ENCODE peak calls at places on chromosomes 1 and 21, in four cellular contexts. K is GM23338, Z is tibial nerve, R is lung. M is an unnamed sample.
A peak's percentile ranks its signal among the peaks of the same experiment; 100 is the strongest.

GRCh38 chr1:6690186-6690585 is 11.4 kb downstream of the DNAJC11 start:
- DNase-seq in Z (no peak), R (no peak), K (no peak), M (no peak)

GRCh38 chr1:241701483-241702290 is 49.6 kb downstream of the WDR64 start:
- DNase-seq in K (no peak), R (no peak), Z (no peak), M (no peak)

GRCh38 chr1:183019860-183020259 is 3.4 kb upstream of the LAMC1 start:
- DNase-seq in Z (no peak), R (no peak), K (peak; percentile 69), M (no peak)

GRCh38 chr1:5495596-5496410 is 496.4 kb downstream of the NPHP4 start:
- DNase-seq in R (no peak), Z (no peak), K (no peak), M (no peak)

GRCh38 chr1:203268901-203269653 is 36.2 kb upstream of the BTG2 start:
- DNase-seq in R (no peak), K (peak; percentile 90), Z (peak; percentile 78), M (no peak)

GRCh38 chr21:44819283-44820243 is 1.7 kb upstream of the SUMO3 start:
- DNase-seq in R (no peak), Z (no peak), K (no peak), M (no peak)

GRCh38 chr1:162218975-162219374 is 149.5 kb downstream of the NOS1AP start:
- DNase-seq in Z (no peak), R (no peak), K (no peak), M (no peak)

GRCh38 chr1:216562383-216562782 is 139.1 kb upstream of the USH2A start:
- DNase-seq in Z (no peak), K (peak; percentile 41), R (no peak), M (peak; percentile 19)

GRCh38 chr1:88763649-88764406 is 79.8 kb downstream of the PKN2 start:
- DNase-seq in Z (no peak), R (no peak), K (no peak), M (no peak)

GRCh38 chr1:220386494-220387195 is 114.4 kb upstream of the RAB3GAP2 start:
- DNase-seq in K (no peak), R (no peak), Z (no peak), M (no peak)

GRCh38 chr21:15788847-15789548 is 59.2 kb downstream of the USP25 start:
- DNase-seq in Z (no peak), K (no peak), R (no peak), M (no peak)

GRCh38 chr1:9291914-9292360 is 757 bp upstream of the SPSB1 start:
- DNase-seq in Z (peak; percentile 65), K (peak; percentile 58), R (no peak), M (no peak)

GRCh38 chr21:42594616-42595280 is 58.7 kb upstream of the PDE9A start:
- DNase-seq in K (no peak), Z (no peak), R (no peak), M (peak; percentile 15)

GRCh38 chr1:37255111-37255795 is 219.1 kb upstream of the ZC3H12A start:
- DNase-seq in Z (no peak), R (no peak), K (peak; percentile 93), M (peak; percentile 62)

GRCh38 chr1:226679853-226680516 is 59.1 kb downstream of the ITPKB start:
- DNase-seq in K (peak; percentile 99), Z (peak; percentile 90), R (peak; percentile 85), M (peak; percentile 92)

GRCh38 chr1:8627728-8628127 is 189.7 kb downstream of the RERE start:
- DNase-seq in Z (no peak), K (no peak), R (no peak), M (no peak)

GRCh38 chr1:107669996-107670395 is 295.0 kb downstream of the VAV3 start:
- DNase-seq in Z (peak; percentile 42), R (peak; percentile 63), K (no peak), M (no peak)

GRCh38 chr1:184824716-184825323 is 70.2 kb upstream of the EDEM3 start:
- DNase-seq in R (no peak), K (no peak), Z (no peak), M (no peak)

GRCh38 chr1:111242805-111243523 is 15.5 kb downstream of the CHI3L2 start:
- DNase-seq in K (no peak), Z (no peak), R (no peak), M (no peak)

GRCh38 chr1:241813768-241814270 is 34.2 kb upstream of the EXO1 start:
- DNase-seq in R (no peak), K (no peak), Z (no peak), M (no peak)

GRCh38 chr1:214551052-214551435 is 358 bp downstream of the PTPN14 start:
- DNase-seq in R (peak; percentile 46), Z (peak; percentile 40), K (peak; percentile 48), M (peak; percentile 56)

GRCh38 chr1:234114648-234115307 is 210.3 kb downstream of the SLC35F3 start:
- DNase-seq in R (no peak), K (peak; percentile 80), Z (peak; percentile 54), M (no peak)

GRCh38 chr1:209962856-209963255 is 24.8 kb downstream of the SYT14 start:
- DNase-seq in Z (no peak), R (no peak), K (no peak), M (no peak)

GRCh38 chr1:212286437-212287131 is 1.4 kb downstream of the PPP2R5A start:
- DNase-seq in Z (peak; percentile 28), K (no peak), R (peak; percentile 66), M (no peak)

GRCh38 chr1:207868769-207869721 is 41.9 kb downstream of the CD34 start:
- DNase-seq in R (peak; percentile 77), Z (peak; percentile 69), K (peak; percentile 80), M (peak; percentile 86)

GRCh38 chr1:235923466-235924008 is 56.8 kb upstream of the LYST start:
- DNase-seq in Z (no peak), R (no peak), K (no peak), M (no peak)

GRCh38 chr1:77680173-77680572 is 2.3 kb downstream of the ZZZ3 start:
- DNase-seq in K (no peak), R (no peak), Z (no peak), M (no peak)

DNA sequence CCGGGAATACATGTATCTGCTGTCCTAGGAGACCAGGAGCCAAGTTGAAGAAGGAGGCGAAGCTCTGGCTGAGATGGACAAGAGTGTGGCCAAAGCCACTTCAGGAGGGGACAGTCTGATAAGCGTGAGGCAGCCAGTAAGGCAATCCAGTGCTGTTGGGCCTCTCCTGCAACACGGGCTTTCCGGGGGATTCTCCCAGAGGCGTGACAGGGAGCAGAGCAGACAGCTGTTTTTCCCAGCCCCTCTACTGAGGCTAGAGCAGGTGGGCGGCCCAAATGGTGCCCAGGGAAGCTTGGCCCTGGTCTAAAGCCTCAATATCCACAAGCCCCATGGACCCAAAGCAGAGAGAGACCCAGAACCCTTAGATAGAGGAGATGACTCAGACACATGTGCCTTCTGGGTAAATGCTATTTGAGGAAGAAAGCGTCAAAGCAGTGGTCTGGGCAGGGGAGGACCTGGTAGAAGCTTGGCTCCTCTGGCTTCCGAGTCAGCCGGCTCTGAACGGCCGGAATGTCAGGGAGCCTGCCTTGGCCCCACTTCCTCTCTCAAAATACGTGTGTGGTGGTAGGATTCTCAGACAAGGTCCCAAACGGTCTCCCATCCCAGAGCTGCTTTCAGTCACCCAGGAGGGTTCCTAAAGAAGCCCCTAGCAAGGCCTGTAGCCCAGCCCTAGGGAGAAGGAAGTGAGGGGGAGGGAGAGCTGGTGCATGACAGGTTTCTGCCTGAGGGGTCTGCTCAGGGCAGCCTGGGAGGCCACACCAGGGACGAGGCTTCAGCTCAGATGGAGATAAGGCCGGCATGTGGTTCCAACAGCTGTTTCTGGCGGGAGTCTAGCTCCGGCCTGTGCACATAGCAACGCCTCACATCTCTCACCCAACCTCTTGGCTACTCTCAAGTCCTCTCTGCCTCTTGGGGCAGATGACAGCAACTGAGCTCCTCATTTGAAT is 28.9 kb downstream of the PIK3C2B start:
- DNase-seq in R (no peak), K (no peak), Z (no peak), M (no peak)
- H3K4me1 ChIP-seq in R (peaks cover 29% of the 10 kb centered on the region), K (no peaks in the 10 kb centered on the region), Z (peaks cover 78% of the 10 kb centered on the region), M (no peaks in the 10 kb centered on the region)

DNA sequence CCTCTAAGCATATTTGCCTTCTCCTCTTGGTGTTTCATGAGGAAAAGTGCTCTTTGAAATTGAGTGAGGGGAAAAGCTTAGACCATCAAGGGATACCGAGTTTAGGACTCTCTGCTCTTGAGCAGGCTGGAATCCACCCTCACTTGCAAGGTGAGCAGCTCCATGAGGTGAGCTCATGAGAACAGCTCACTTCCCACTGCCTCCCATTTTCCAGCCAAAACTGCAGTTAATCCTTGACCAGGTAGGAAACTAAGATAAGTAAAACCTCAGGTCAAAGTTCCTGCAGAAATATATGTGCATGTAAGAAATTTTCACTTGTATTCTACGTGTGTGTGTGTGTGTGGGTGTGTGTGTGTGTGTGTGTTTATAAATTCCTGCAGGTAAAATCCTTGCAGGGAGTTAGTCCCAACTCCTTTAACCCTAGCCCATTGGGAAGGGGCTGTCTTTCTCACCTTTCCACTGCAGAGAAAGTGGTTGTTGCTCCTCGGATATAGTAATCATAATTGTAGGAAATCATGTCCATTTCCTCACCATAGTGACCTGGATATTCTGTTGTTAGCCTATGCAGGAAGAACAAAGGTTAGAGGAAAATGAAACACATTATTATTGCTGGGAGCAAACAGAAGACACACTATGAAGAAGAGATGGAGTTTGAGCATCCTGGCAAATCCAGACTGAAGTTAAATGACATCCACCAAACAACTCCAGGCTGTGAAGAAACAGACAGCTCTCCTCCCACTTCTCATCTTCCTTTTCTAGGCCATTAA is 28.3 kb downstream of the DPT start:
- DNase-seq in R (no peak), K (no peak), Z (no peak), M (no peak)
- H3K4me1 ChIP-seq in R (no peaks in the 10 kb centered on the region), K (no peaks in the 10 kb centered on the region), Z (no peaks in the 10 kb centered on the region), M (peaks cover 10% of the 10 kb centered on the region)

DNA sequence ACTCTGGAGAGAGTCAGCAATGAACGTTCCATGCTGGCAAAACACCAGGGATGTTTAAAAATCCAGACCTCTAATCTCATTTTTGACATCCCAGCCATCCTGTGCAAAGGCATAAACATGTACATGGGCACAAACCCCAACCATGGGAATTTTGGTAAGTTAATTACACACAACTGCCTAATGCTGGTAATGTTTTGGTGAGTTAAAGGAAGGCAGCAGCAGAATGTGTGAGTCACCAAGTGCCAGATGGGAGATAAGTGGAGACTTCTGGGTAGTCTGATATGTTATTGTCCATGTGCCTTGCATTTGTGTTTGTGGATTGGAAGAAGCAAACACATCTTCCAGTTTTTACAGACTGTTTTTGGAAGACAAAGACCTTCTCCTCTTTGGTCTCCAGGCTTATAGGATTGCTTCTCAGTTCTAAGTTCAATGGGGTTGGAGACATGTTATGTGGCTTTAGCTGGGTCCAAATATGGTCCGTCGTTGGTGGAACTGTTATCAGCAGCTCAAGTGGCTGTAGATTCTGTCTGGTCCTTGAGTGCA is 174.1 kb upstream of the ETV3 start:
- DNase-seq in R (no peak), K (no peak), Z (no peak), M (no peak)
- H3K4me1 ChIP-seq in R (peaks cover 2% of the 10 kb centered on the region), K (peaks cover 8% of the 10 kb centered on the region), Z (no peaks in the 10 kb centered on the region), M (no peaks in the 10 kb centered on the region)

GRCh38 chr1:150365945-150366344 is 2.0 kb downstream of the RPRD2 start:
- DNase-seq in R (no peak), Z (no peak), K (no peak), M (no peak)

GRCh38 chr1:150366416-150367296 is 2.7 kb downstream of the RPRD2 start:
- DNase-seq in K (peak; percentile 25), R (no peak), Z (no peak), M (no peak)

GRCh38 chr1:150372580-150372979 is 8.6 kb downstream of the RPRD2 start:
- DNase-seq in K (no peak), Z (no peak), R (no peak), M (no peak)

GRCh38 chr1:150376110-150376509 is 12.2 kb downstream of the RPRD2 start:
- DNase-seq in R (no peak), K (no peak), Z (no peak), M (no peak)

DNA sequence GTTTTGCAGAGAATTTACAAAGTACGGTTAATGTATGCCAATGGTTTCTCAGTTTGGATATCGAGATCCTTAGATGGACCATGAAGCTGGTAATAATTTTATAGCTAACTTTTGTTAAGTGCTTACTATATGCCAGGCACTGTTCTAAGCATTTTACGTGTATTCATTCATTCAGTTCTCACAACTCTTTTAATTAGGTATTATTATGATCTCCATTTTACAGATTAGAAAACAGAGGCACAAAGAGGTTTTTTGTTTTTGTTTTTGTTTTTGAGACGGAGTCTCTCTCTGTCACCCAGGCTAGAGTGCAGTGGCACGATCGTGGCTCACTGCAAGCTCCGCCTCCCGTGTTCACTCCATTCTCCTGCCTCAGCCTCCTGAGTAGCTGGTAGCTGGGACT is 7.2 kb downstream of the RPRD2 start:
- DNase-seq in K (no peak), Z (no peak), R (no peak), M (no peak)
- H3K4me1 ChIP-seq in K (peaks cover 30% of the 10 kb centered on the region), Z (peaks cover 55% of the 10 kb centered on the region), R (no peaks in the 10 kb centered on the region), M (peaks cover 13% of the 10 kb centered on the region)

M was measured in Caco-2.